ENCODE peak calls at places on chromosomes 16 and 17, in five cellular contexts. O is pancreas, U is tibial artery, J is SK-N-SH, L is psoas muscle. A is an unnamed sample. For H3K36me3, the result is how much of the 10 kb centered on the place peaks cover.

GRCh38 chr17:74961657-74962360 is 10.8 kb downstream of the HID1 start:
- DNase-seq in O (peak), U (peak), J (peak), L (peak), A (peak)

GRCh38 chr16:19119564-19119963 is 5.8 kb downstream of the ITPRIPL2 start:
- DNase-seq in O (no peak), U (peak), J (no peak), L (no peak), A (no peak)

GRCh38 chr17:80751460-80752368 is 207.1 kb downstream of the RPTOR start:
- DNase-seq in O (no peak), U (no peak), J (no peak), L (peak), A (no peak)

GRCh38 chr16:7026639-7027038 is 306.0 kb upstream of the RBFOX1 start:
- DNase-seq in O (no peak), U (no peak), J (no peak), L (no peak), A (no peak)

GRCh38 chr16:19513377-19514053 is 8.4 kb downstream of the GDE1 start:
- DNase-seq in O (no peak), U (no peak), J (no peak), L (no peak), A (peak)

GRCh38 chr17:75267403-75268232 is 3.4 kb downstream of the MIF4GD start:
- DNase-seq in O (no peak), U (no peak), J (peak), L (no peak), A (no peak)

GRCh38 chr16:31527617-31528287 is at the start of gene AHSP:
- DNase-seq in O (no peak), U (no peak), J (no peak), L (no peak), A (no peak)

GRCh38 chr16:12639044-12639443 is 164.6 kb downstream of the CPPED1 start:
- DNase-seq in O (no peak), U (no peak), J (no peak), L (no peak), A (no peak)

GRCh38 chr16:51155901-51156810 is 5.1 kb upstream of the SALL1 start:
- DNase-seq in O (no peak), U (no peak), J (peak), L (no peak), A (no peak)

GRCh38 chr17:80859004-80859941 is 132.4 kb upstream of the CHMP6 start:
- DNase-seq in O (peak), U (peak), J (peak), L (peak), A (no peak)

GRCh38 chr17:30476726-30477082 is 504 bp upstream of the GOSR1 start:
- DNase-seq in O (no peak), U (no peak), J (no peak), L (no peak), A (no peak)

GRCh38 chr17:36934759-36935630 is 2.3 kb upstream of the LHX1 start:
- DNase-seq in O (peak), U (no peak), J (peak), L (no peak), A (peak)

GRCh38 chr17:56914641-56915263 is 903 bp upstream of the TRIM25 start:
- DNase-seq in O (no peak), U (no peak), J (no peak), L (no peak), A (no peak)

GRCh38 chr17:38425048-38425447 is 3.2 kb upstream of the ARHGAP23 start:
- DNase-seq in O (no peak), U (no peak), J (no peak), L (no peak), A (no peak)

GRCh38 chr16:80844368-80844767 is 40.0 kb upstream of the CDYL2 start:
- DNase-seq in O (no peak), U (no peak), J (no peak), L (no peak), A (no peak)

GRCh38 chr16:11560701-11561439 is 25.8 kb downstream of the LITAF start:
- DNase-seq in O (no peak), U (no peak), J (peak), L (no peak), A (peak)

GRCh38 chr17:68379692-68380677 is 77.3 kb downstream of the WIPI1 start:
- DNase-seq in O (no peak), U (no peak), J (no peak), L (no peak), A (no peak)

GRCh38 chr17:13751485-13751793 is 149.7 kb upstream of the HS3ST3A1 start:
- DNase-seq in O (no peak), U (no peak), J (no peak), L (no peak), A (no peak)

GRCh38 chr17:17570207-17570797 is 21.2 kb downstream of the PEMT start:
- DNase-seq in O (no peak), U (no peak), J (peak), L (peak), A (no peak)

GRCh38 chr16:1082266-1082951 is 9.9 kb downstream of the SSTR5 start:
- DNase-seq in O (no peak), U (no peak), J (no peak), L (no peak), A (no peak)

GRCh38 chr16:91484-91883 is 13.5 kb downstream of the MPG start:
- DNase-seq in O (no peak), U (peak), J (no peak), L (no peak), A (no peak)

GRCh38 chr17:82031303-82031884 is at the start of gene RAC3:
- DNase-seq in O (no peak), U (no peak), J (peak), L (no peak), A (no peak)

GRCh38 chr17:2183346-2183745 is 120.2 kb downstream of the SMG6 start:
- DNase-seq in O (no peak), U (no peak), J (no peak), L (no peak), A (no peak)

GRCh38 chr17:45273551-45273957 is 11.7 kb upstream of the SPATA32 start:
- DNase-seq in O (no peak), U (no peak), J (no peak), L (peak), A (no peak)

GRCh38 chr17:31467502-31468256 is 76.2 kb downstream of the RAB11FIP4 start:
- DNase-seq in O (no peak), U (no peak), J (peak), L (no peak), A (no peak)

GRCh38 chr16:68367034-68367433 is 56.2 kb downstream of the PRMT7 start:
- DNase-seq in O (no peak), U (no peak), J (peak), L (no peak), A (no peak)

DNA sequence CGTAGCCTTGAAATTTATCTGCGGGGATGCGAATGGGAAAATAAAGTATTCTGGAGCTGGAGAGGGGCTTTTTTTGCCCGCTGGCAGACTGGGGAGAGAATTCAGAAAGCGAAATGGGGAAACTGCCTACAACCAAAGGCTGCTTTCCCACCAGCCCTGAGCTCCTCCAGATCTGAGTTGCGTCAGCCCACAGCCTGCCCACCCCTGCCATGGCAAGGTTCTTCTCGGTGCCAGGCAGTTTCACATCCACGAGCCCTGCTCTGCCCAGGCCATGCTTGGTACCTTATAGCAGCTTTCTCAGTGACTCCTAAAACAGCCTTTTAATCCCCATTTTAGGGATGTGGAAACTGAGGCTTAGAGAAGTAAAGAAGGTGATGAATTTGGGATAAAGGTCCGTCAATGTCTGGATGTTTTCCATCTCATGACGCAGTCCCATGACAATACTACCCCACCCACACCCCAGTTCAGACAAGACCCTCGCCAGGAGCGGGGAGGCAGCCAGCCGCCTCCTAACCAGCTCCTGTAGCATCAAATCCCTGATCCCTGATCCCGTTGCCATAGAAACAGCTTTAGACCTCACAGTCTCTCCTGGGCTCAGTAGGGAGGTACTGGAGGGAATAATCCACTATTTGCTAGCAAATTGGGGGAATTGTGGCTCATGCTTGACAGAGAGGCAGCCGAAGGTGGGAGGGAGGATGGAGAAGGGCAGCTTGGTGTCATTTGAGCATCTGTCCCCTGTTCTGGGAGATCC is 113.5 kb downstream of the MGAT5B start:
- DNase-seq in O (no peak), U (no peak), J (no peak), L (no peak), A (no peak)
- H3K27ac ChIP-seq in O (no peak), U (no peak), J (no peak), L (no peak), A (no peak)

GRCh38 chr17:4236456-4236855 is 27.3 kb downstream of the ANKFY1 start:
- DNase-seq in O (no peak), U (no peak), J (peak), L (no peak), A (no peak)
- H3K36me3 ChIP-seq in O (under half), U (under half), J (under half), L (under half), A (half or more)

DNA sequence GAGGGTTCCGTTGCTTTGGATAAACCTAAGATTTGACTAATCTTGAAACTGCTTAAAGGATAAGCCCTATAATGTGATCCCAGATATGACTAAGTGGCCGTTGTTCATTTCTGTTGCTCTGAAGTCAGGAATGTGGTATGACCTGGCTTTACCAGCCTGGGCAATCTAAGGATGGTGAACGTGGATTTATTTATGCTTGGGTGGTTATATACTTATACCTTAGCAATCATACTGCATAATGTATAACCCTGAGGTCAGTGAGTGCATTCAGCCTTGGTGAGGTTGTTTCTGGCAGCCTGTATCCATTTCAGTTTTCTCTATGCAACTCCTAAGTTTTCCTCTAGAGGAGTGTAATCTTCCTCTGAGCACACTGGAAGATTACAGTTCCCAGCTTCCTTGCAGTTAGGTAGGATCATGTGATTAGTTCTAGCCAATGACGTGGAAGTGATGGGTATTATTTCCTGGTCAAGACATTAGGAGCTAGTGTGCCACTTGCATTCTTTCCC is 41.9 kb downstream of the FTO start:
- DNase-seq in O (no peak), U (no peak), J (no peak), L (no peak), A (no peak)
- H3K4me3 ChIP-seq in O (no peak), U (no peak), J (no peak), L (no peak), A (no peak)

GRCh38 chr17:900336-900735 is 79.2 kb downstream of the NXN start:
- DNase-seq in O (no peak), U (no peak), J (no peak), L (no peak), A (no peak)

GRCh38 chr17:902463-902862 is 77.1 kb downstream of the NXN start:
- DNase-seq in O (no peak), U (no peak), J (no peak), L (no peak), A (no peak)

GRCh38 chr17:897970-898619 is 81.5 kb downstream of the NXN start:
- DNase-seq in O (no peak), U (no peak), J (no peak), L (no peak), A (no peak)

GRCh38 chr17:896439-896838 is 83.1 kb downstream of the NXN start:
- DNase-seq in O (no peak), U (no peak), J (no peak), L (no peak), A (no peak)

GRCh38 chr17:901964-902363 is 77.6 kb downstream of the NXN start:
- DNase-seq in O (no peak), U (no peak), J (no peak), L (peak), A (no peak)
- H3K27ac ChIP-seq in O (no peak), U (peak), J (no peak), L (peak), A (no peak)

GRCh38 chr16:88716201-88716600 is 9.9 kb downstream of the CTU2 start:
- DNase-seq in O (no peak), U (no peak), J (no peak), L (no peak), A (no peak)
- H3K36me3 ChIP-seq in O (under half), U (half or more), J (under half), L (under half), A (half or more)

GRCh38 chr16:10180042-10180770 is 2.0 kb downstream of the GRIN2A start:
- DNase-seq in O (no peak), U (no peak), J (no peak), L (no peak), A (no peak)

GRCh38 chr16:10183606-10183959 is 1.4 kb upstream of the GRIN2A start:
- DNase-seq in O (no peak), U (no peak), J (no peak), L (no peak), A (no peak)

GRCh38 chr16:10182186-10182683 is at the start of gene GRIN2A:
- DNase-seq in O (peak), U (no peak), J (peak), L (peak), A (no peak)

GRCh38 chr16:10180771-10181163 is 1.5 kb downstream of the GRIN2A start:
- DNase-seq in O (peak), U (no peak), J (peak), L (peak), A (peak)

DNA sequence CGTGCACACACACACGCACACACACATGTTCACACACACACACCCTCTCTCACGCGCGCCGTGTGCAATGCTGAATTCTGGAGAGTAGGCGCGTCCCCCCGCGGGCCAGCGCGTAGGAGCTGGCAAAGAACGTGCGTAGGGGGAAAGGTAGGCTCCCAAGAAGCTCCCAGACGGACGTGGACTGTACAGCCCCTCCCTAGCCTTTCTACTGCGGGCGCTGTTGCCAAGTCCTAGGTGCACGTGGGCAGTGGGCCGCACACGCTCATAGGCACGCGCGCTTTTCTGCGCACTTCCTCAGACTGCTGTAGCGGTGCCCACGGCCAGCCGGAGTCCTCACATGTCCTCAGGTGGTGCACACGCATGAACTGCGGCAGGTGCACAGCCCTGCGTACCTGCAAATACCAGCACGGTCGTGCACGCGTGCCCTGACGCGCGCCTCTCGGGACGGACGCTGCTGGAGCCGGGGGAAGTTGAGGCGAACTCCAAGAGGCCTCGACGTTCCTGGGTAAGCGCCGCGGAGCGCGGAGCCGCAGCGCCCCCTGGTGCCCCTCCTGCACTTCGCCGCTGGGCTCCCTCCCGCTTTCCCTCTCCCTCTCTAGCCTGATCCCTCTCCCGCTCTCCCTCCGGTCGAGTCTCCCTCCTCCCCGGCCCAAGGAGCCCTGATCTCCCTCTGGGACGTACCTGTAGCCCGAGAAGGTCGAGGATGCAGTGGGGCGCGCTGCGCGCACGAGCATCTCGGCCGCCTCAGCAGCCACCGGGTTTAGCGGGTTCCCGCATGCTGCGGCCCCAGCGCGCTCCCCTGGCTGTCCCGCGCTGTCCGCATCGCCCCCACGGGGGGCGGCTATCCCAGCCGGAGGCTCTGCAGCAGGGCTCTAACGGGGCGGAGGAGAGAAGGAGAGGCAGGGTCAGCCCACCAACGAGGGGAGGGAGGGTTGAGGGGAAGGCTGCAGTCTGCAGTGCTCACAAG is 749 bp downstream of the GRIN2A start:
- DNase-seq in O (peak), U (peak), J (peak), L (peak), A (no peak)
- H3K4me3 ChIP-seq in O (peak), U (peak), J (no peak), L (peak), A (no peak)

A was measured in CD4-positive, CD25-positive, alpha-beta regulatory T cell.